ENCODE peak calls at places on chromosomes 3 and 15, in eight cellular contexts. One of them, this sample, is unnamed.

GRCh38 chr15:67176195-67176971 is 78.1 kb downstream of the AAGAB start:
- DNase-seq in mesendoderm: peak; percentile 91
- DNase-seq in breast epithelium: no peak
- DNase-seq in endodermal cell: peak; percentile 76
- DNase-seq in gastrocnemius medialis: peak; percentile 87
- DNase-seq in right atrium auricular region: no peak
- DNase-seq in CD8-positive, alpha-beta memory T cell: no peak
- DNase-seq in RWPE2: no peak
- DNase-seq in this sample: no peak

GRCh38 chr3:2274531-2274930 is 175.9 kb downstream of the CNTN4 start:
- DNase-seq in mesendoderm: no peak
- DNase-seq in breast epithelium: no peak
- DNase-seq in endodermal cell: no peak
- DNase-seq in gastrocnemius medialis: no peak
- DNase-seq in right atrium auricular region: no peak
- DNase-seq in CD8-positive, alpha-beta memory T cell: no peak
- DNase-seq in RWPE2: no peak
- DNase-seq in this sample: no peak

GRCh38 chr3:12545473-12545791 is at the start of gene MKRN2OS:
- DNase-seq in mesendoderm: peak; percentile 87
- DNase-seq in breast epithelium: peak; percentile 61
- DNase-seq in endodermal cell: peak; percentile 75
- DNase-seq in gastrocnemius medialis: no peak
- DNase-seq in right atrium auricular region: no peak
- DNase-seq in CD8-positive, alpha-beta memory T cell: no peak
- DNase-seq in RWPE2: peak; percentile 77
- DNase-seq in this sample: no peak

GRCh38 chr3:22360977-22361376 is 610.0 kb upstream of the ZNF385D start:
- DNase-seq in mesendoderm: no peak
- DNase-seq in breast epithelium: no peak
- DNase-seq in endodermal cell: no peak
- DNase-seq in gastrocnemius medialis: no peak
- DNase-seq in right atrium auricular region: no peak
- DNase-seq in CD8-positive, alpha-beta memory T cell: no peak
- DNase-seq in RWPE2: no peak
- DNase-seq in this sample: no peak

GRCh38 chr3:152375546-152375945 is 106.8 kb downstream of the MBNL1 start:
- DNase-seq in mesendoderm: no peak
- DNase-seq in breast epithelium: no peak
- DNase-seq in endodermal cell: no peak
- DNase-seq in gastrocnemius medialis: no peak
- DNase-seq in right atrium auricular region: no peak
- DNase-seq in CD8-positive, alpha-beta memory T cell: no peak
- DNase-seq in RWPE2: no peak
- DNase-seq in this sample: no peak

GRCh38 chr3:41338276-41338675 is 139.0 kb downstream of the CTNNB1 start:
- DNase-seq in mesendoderm: no peak
- DNase-seq in breast epithelium: no peak
- DNase-seq in endodermal cell: no peak
- DNase-seq in gastrocnemius medialis: no peak
- DNase-seq in right atrium auricular region: no peak
- DNase-seq in CD8-positive, alpha-beta memory T cell: no peak
- DNase-seq in RWPE2: no peak
- DNase-seq in this sample: no peak

GRCh38 chr15:101326462-101327146 is 31.6 kb upstream of the SNRPA1 start:
- DNase-seq in mesendoderm: no peak
- DNase-seq in breast epithelium: no peak
- DNase-seq in endodermal cell: peak; percentile 35
- DNase-seq in gastrocnemius medialis: no peak
- DNase-seq in right atrium auricular region: no peak
- DNase-seq in CD8-positive, alpha-beta memory T cell: no peak
- DNase-seq in RWPE2: peak; percentile 66
- DNase-seq in this sample: no peak

GRCh38 chr3:38114875-38115644 is 21.9 kb downstream of the ACAA1 start:
- DNase-seq in mesendoderm: no peak
- DNase-seq in breast epithelium: peak; percentile 37
- DNase-seq in endodermal cell: peak; percentile 41
- DNase-seq in gastrocnemius medialis: no peak
- DNase-seq in right atrium auricular region: no peak
- DNase-seq in CD8-positive, alpha-beta memory T cell: no peak
- DNase-seq in RWPE2: no peak
- DNase-seq in this sample: no peak

GRCh38 chr15:66006986-66007385 is 137.7 kb downstream of the RAB11A start:
- DNase-seq in mesendoderm: peak; percentile 72
- DNase-seq in breast epithelium: no peak
- DNase-seq in endodermal cell: no peak
- DNase-seq in gastrocnemius medialis: no peak
- DNase-seq in right atrium auricular region: no peak
- DNase-seq in CD8-positive, alpha-beta memory T cell: no peak
- DNase-seq in RWPE2: peak; percentile 89
- DNase-seq in this sample: no peak

GRCh38 chr3:136819784-136820640 is 1.1 kb downstream of the SLC35G2 start:
- DNase-seq in mesendoderm: peak; percentile 90
- DNase-seq in breast epithelium: no peak
- DNase-seq in endodermal cell: peak; percentile 89
- DNase-seq in gastrocnemius medialis: peak; percentile 16
- DNase-seq in right atrium auricular region: peak; percentile 62
- DNase-seq in CD8-positive, alpha-beta memory T cell: peak; percentile 54
- DNase-seq in RWPE2: peak; percentile 61
- DNase-seq in this sample: no peak

GRCh38 chr15:60095711-60096110 is 91.6 kb downstream of the FOXB1 start:
- DNase-seq in mesendoderm: no peak
- DNase-seq in breast epithelium: no peak
- DNase-seq in endodermal cell: no peak
- DNase-seq in gastrocnemius medialis: no peak
- DNase-seq in right atrium auricular region: no peak
- DNase-seq in CD8-positive, alpha-beta memory T cell: no peak
- DNase-seq in RWPE2: no peak
- DNase-seq in this sample: no peak

GRCh38 chr15:33968224-33968623 is at the start of gene CHRM5:
- DNase-seq in mesendoderm: no peak
- DNase-seq in breast epithelium: no peak
- DNase-seq in endodermal cell: no peak
- DNase-seq in gastrocnemius medialis: no peak
- DNase-seq in right atrium auricular region: no peak
- DNase-seq in CD8-positive, alpha-beta memory T cell: no peak
- DNase-seq in RWPE2: no peak
- DNase-seq in this sample: no peak

GRCh38 chr15:93452537-93453211 is 363.7 kb upstream of the RGMA start:
- DNase-seq in mesendoderm: no peak
- DNase-seq in breast epithelium: no peak
- DNase-seq in endodermal cell: no peak
- DNase-seq in gastrocnemius medialis: no peak
- DNase-seq in right atrium auricular region: no peak
- DNase-seq in CD8-positive, alpha-beta memory T cell: no peak
- DNase-seq in RWPE2: no peak
- DNase-seq in this sample: no peak

GRCh38 chr3:126676919-126677705 is 22.2 kb upstream of the TXNRD3 start:
- DNase-seq in mesendoderm: no peak
- DNase-seq in breast epithelium: no peak
- DNase-seq in endodermal cell: peak; percentile 34
- DNase-seq in gastrocnemius medialis: no peak
- DNase-seq in right atrium auricular region: peak; percentile 32
- DNase-seq in CD8-positive, alpha-beta memory T cell: no peak
- DNase-seq in RWPE2: peak; percentile 11
- DNase-seq in this sample: peak; percentile 82

GRCh38 chr3:32575451-32575850 is 4.8 kb upstream of the DYNC1LI1 start:
- DNase-seq in mesendoderm: no peak
- DNase-seq in breast epithelium: no peak
- DNase-seq in endodermal cell: no peak
- DNase-seq in gastrocnemius medialis: no peak
- DNase-seq in right atrium auricular region: no peak
- DNase-seq in CD8-positive, alpha-beta memory T cell: no peak
- DNase-seq in RWPE2: no peak
- DNase-seq in this sample: no peak

GRCh38 chr3:42097166-42097946 is 6.2 kb downstream of the TRAK1 start:
- DNase-seq in mesendoderm: no peak
- DNase-seq in breast epithelium: no peak
- DNase-seq in endodermal cell: no peak
- DNase-seq in gastrocnemius medialis: no peak
- DNase-seq in right atrium auricular region: peak; percentile 38
- DNase-seq in CD8-positive, alpha-beta memory T cell: no peak
- DNase-seq in RWPE2: no peak
- DNase-seq in this sample: no peak

GRCh38 chr3:44323341-44323955 is 15.1 kb upstream of the TCAIM start:
- DNase-seq in mesendoderm: peak; percentile 54
- DNase-seq in breast epithelium: no peak
- DNase-seq in endodermal cell: peak; percentile 81
- DNase-seq in gastrocnemius medialis: peak; percentile 46
- DNase-seq in right atrium auricular region: peak; percentile 73
- DNase-seq in CD8-positive, alpha-beta memory T cell: peak; percentile 60
- DNase-seq in RWPE2: no peak
- DNase-seq in this sample: no peak

GRCh38 chr3:168071535-168071934 is 24.2 kb downstream of the GOLIM4 start:
- DNase-seq in mesendoderm: peak; percentile 72
- DNase-seq in breast epithelium: no peak
- DNase-seq in endodermal cell: no peak
- DNase-seq in gastrocnemius medialis: no peak
- DNase-seq in right atrium auricular region: no peak
- DNase-seq in CD8-positive, alpha-beta memory T cell: no peak
- DNase-seq in RWPE2: no peak
- DNase-seq in this sample: no peak

GRCh38 chr3:25663324-25664065 is 1.2 kb downstream of the TOP2B start:
- DNase-seq in mesendoderm: peak; percentile 61
- DNase-seq in breast epithelium: no peak
- DNase-seq in endodermal cell: peak; percentile 65
- DNase-seq in gastrocnemius medialis: no peak
- DNase-seq in right atrium auricular region: no peak
- DNase-seq in CD8-positive, alpha-beta memory T cell: peak; percentile 45
- DNase-seq in RWPE2: no peak
- DNase-seq in this sample: no peak
- H3K4me1 ChIP-seq in mesendoderm: no peaks in the 10 kb centered on the region
- H3K4me1 ChIP-seq in breast epithelium: peaks cover 4% of the 10 kb centered on the region
- H3K4me1 ChIP-seq in endodermal cell: peaks cover 13% of the 10 kb centered on the region
- H3K4me1 ChIP-seq in gastrocnemius medialis: peaks cover 50% of the 10 kb centered on the region
- H3K4me1 ChIP-seq in right atrium auricular region: peaks cover 41% of the 10 kb centered on the region
- H3K4me1 ChIP-seq in CD8-positive, alpha-beta memory T cell: peaks cover 55% of the 10 kb centered on the region
- H3K4me1 ChIP-seq in RWPE2: peaks cover 22% of the 10 kb centered on the region
- H3K4me1 ChIP-seq in this sample: peaks cover 49% of the 10 kb centered on the region

DNA sequence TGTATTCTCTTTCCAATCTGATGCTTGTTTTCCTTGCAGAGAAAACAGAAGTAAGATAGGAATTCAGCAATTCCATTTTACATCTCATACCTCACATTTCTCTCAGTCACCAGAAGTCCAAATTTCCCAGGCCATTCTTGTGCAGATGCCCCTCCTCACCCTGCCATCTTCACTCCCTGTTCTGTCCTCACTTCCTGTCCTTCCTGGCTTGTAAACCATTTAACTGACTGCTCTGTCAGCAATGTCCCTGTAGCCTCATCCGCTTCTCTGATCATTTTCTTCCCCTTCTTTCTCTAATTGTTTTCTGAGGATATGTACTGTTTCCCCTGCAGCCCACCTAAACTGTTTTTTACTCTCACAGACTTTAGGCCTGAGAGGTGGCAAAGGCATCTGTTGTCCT is 40.3 kb downstream of the BLM start:
- DNase-seq in mesendoderm: no peak
- DNase-seq in breast epithelium: no peak
- DNase-seq in endodermal cell: no peak
- DNase-seq in gastrocnemius medialis: no peak
- DNase-seq in right atrium auricular region: no peak
- DNase-seq in CD8-positive, alpha-beta memory T cell: no peak
- DNase-seq in RWPE2: no peak
- DNase-seq in this sample: no peak
- H3K36me3 ChIP-seq in mesendoderm: no peaks in the 10 kb centered on the region
- H3K36me3 ChIP-seq in breast epithelium: no peaks in the 10 kb centered on the region
- H3K36me3 ChIP-seq in endodermal cell: peaks cover 23% of the 10 kb centered on the region
- H3K36me3 ChIP-seq in gastrocnemius medialis: no peaks in the 10 kb centered on the region
- H3K36me3 ChIP-seq in right atrium auricular region: no peaks in the 10 kb centered on the region
- H3K36me3 ChIP-seq in CD8-positive, alpha-beta memory T cell: no peaks in the 10 kb centered on the region
- H3K36me3 ChIP-seq in RWPE2: peaks cover 85% of the 10 kb centered on the region
- H3K36me3 ChIP-seq in this sample: no peaks in the 10 kb centered on the region

GRCh38 chr15:74789171-74789627 is 7.3 kb downstream of the CSK start:
- DNase-seq in mesendoderm: no peak
- DNase-seq in breast epithelium: no peak
- DNase-seq in endodermal cell: no peak
- DNase-seq in gastrocnemius medialis: no peak
- DNase-seq in right atrium auricular region: no peak
- DNase-seq in CD8-positive, alpha-beta memory T cell: no peak
- DNase-seq in RWPE2: peak; percentile 74
- DNase-seq in this sample: no peak

GRCh38 chr15:74787251-74788041 is 5.6 kb downstream of the CSK start:
- DNase-seq in mesendoderm: peak; percentile 93
- DNase-seq in breast epithelium: no peak
- DNase-seq in endodermal cell: peak; percentile 93
- DNase-seq in gastrocnemius medialis: peak; percentile 57
- DNase-seq in right atrium auricular region: peak; percentile 84
- DNase-seq in CD8-positive, alpha-beta memory T cell: peak; percentile 97
- DNase-seq in RWPE2: peak; percentile 77
- DNase-seq in this sample: no peak

GRCh38 chr15:74788716-74789151 is 6.9 kb downstream of the CSK start:
- DNase-seq in mesendoderm: no peak
- DNase-seq in breast epithelium: no peak
- DNase-seq in endodermal cell: no peak
- DNase-seq in gastrocnemius medialis: no peak
- DNase-seq in right atrium auricular region: no peak
- DNase-seq in CD8-positive, alpha-beta memory T cell: peak; percentile 82
- DNase-seq in RWPE2: peak; percentile 53
- DNase-seq in this sample: no peak

GRCh38 chr15:74786659-74787165 is 4.8 kb downstream of the CSK start:
- DNase-seq in mesendoderm: no peak
- DNase-seq in breast epithelium: no peak
- DNase-seq in endodermal cell: no peak
- DNase-seq in gastrocnemius medialis: no peak
- DNase-seq in right atrium auricular region: no peak
- DNase-seq in CD8-positive, alpha-beta memory T cell: no peak
- DNase-seq in RWPE2: peak; percentile 64
- DNase-seq in this sample: no peak

DNA sequence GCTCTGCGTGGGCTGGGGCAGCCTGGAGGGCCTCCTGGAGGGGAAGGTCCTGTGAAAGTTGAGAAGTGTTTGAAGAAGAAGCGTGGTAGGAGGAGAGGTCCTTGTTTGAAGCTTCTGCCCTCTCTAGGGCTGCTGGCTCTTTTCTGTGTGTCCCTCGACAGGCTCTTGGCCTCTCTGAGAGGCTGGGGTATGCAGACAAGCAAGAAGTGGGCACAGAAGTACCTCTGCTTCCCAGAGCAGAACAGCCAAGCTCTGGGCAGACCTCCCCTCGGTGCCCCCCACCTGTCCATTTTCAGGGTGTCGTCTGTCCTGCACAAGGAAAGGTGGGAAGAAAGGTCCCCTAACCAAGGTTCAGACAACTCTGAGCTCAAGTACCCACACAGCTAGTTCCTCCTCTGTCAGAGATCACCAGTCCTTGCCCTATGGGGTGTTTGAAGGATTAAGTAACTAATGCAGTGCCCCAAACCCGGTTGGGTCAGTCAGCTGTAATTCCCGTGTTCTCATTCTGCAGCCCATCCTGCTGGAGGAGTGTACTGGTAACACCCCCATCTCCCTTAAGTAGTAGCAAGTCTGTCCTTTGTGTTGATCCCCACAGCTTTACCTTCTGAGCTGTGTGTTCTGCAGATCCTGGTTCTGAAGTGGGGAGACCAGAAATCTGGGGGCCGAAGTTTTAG is 6.3 kb downstream of the CSK start:
- DNase-seq in mesendoderm: no peak
- DNase-seq in breast epithelium: no peak
- DNase-seq in endodermal cell: no peak
- DNase-seq in gastrocnemius medialis: no peak
- DNase-seq in right atrium auricular region: no peak
- DNase-seq in CD8-positive, alpha-beta memory T cell: no peak
- DNase-seq in RWPE2: no peak
- DNase-seq in this sample: no peak
- H3K4me1 ChIP-seq in mesendoderm: peaks cover 10% of the 10 kb centered on the region
- H3K4me1 ChIP-seq in breast epithelium: peaks cover 42% of the 10 kb centered on the region
- H3K4me1 ChIP-seq in endodermal cell: peaks cover 2% of the 10 kb centered on the region
- H3K4me1 ChIP-seq in gastrocnemius medialis: peaks cover 85% of the 10 kb centered on the region
- H3K4me1 ChIP-seq in right atrium auricular region: peaks cover 100% of the 10 kb centered on the region
- H3K4me1 ChIP-seq in CD8-positive, alpha-beta memory T cell: peaks cover 82% of the 10 kb centered on the region
- H3K4me1 ChIP-seq in RWPE2: peaks cover 51% of the 10 kb centered on the region
- H3K4me1 ChIP-seq in this sample: peaks cover 100% of the 10 kb centered on the region

GRCh38 chr3:9970020-9970652 is 16.5 kb downstream of the EMC3 start:
- DNase-seq in mesendoderm: no peak
- DNase-seq in breast epithelium: no peak
- DNase-seq in endodermal cell: no peak
- DNase-seq in gastrocnemius medialis: no peak
- DNase-seq in right atrium auricular region: no peak
- DNase-seq in CD8-positive, alpha-beta memory T cell: no peak
- DNase-seq in RWPE2: no peak
- DNase-seq in this sample: no peak
- H3K36me3 ChIP-seq in mesendoderm: peaks cover 6% of the 10 kb centered on the region
- H3K36me3 ChIP-seq in breast epithelium: no peaks in the 10 kb centered on the region
- H3K36me3 ChIP-seq in endodermal cell: peaks cover 76% of the 10 kb centered on the region
- H3K36me3 ChIP-seq in gastrocnemius medialis: peaks cover 88% of the 10 kb centered on the region
- H3K36me3 ChIP-seq in right atrium auricular region: peaks cover 81% of the 10 kb centered on the region
- H3K36me3 ChIP-seq in CD8-positive, alpha-beta memory T cell: peaks cover 48% of the 10 kb centered on the region
- H3K36me3 ChIP-seq in RWPE2: peaks cover 60% of the 10 kb centered on the region
- H3K36me3 ChIP-seq in this sample: no peaks in the 10 kb centered on the region